ENCODE peak calls at places on chromosomes 3 and 15, in ten cellular contexts. S is choroid plexus epithelial cell, J is hepatocyte, N is IMR-90, L is fibroblast of pulmonary artery, Z is PC-3, B is ovary, H is WTC11, A is BE2C, V is HCT116. U is an unnamed sample.

GRCh38 chr3:155629006-155629405 is 115.9 kb downstream of the PLCH1 start:
- DNase-seq in S (no peak), J (no peak), N (no peak), L (no peak), Z (no peak), B (no peak), H (no peak), A (no peak), V (no peak), U (no peak)

GRCh38 chr3:101036213-101036618 is 43.0 kb upstream of the ABI3BP start:
- DNase-seq in S (peak), J (peak), N (peak), L (peak), Z (peak), B (no peak), H (no peak), A (no peak), V (peak), U (peak)

GRCh38 chr15:67416891-67417290 is 104.0 kb upstream of the C15orf61 start:
- DNase-seq in S (no peak), J (no peak), N (no peak), L (no peak), Z (no peak), B (no peak), H (no peak), A (no peak), V (no peak), U (no peak)

GRCh38 chr3:58322793-58323192 is 9.9 kb upstream of the PXK start:
- DNase-seq in S (peak), J (no peak), N (no peak), L (no peak), Z (no peak), B (no peak), H (no peak), A (no peak), V (no peak), U (no peak)

GRCh38 chr3:38001456-38002081 is 11.0 kb downstream of the VILL start:
- DNase-seq in S (no peak), J (no peak), N (no peak), L (no peak), Z (peak), B (peak), H (peak), A (no peak), V (no peak), U (no peak)

GRCh38 chr15:58551764-58552504 is 120.1 kb downstream of the LIPC start:
- DNase-seq in S (peak), J (peak), N (peak), L (peak), Z (peak), B (peak), H (no peak), A (no peak), V (no peak), U (peak)

GRCh38 chr3:182382112-182382857 is 411.0 kb upstream of the ATP11B start:
- DNase-seq in S (no peak), J (no peak), N (no peak), L (no peak), Z (no peak), B (no peak), H (no peak), A (no peak), V (no peak), U (no peak)

GRCh38 chr3:52402706-52403270 is 42.1 kb downstream of the SEMA3G start:
- DNase-seq in S (no peak), J (no peak), N (no peak), L (no peak), Z (no peak), B (peak), H (no peak), A (no peak), V (no peak), U (no peak)

GRCh38 chr3:88113311-88114162 is 36.2 kb upstream of the C3orf38 start:
- DNase-seq in S (peak), J (peak), N (peak), L (peak), Z (peak), B (no peak), H (peak), A (peak), V (peak), U (peak)

GRCh38 chr3:15359677-15360397 is 27.5 kb upstream of the SH3BP5 start:
- DNase-seq in S (peak), J (no peak), N (no peak), L (peak), Z (no peak), B (no peak), H (no peak), A (no peak), V (no peak), U (no peak)

GRCh38 chr3:45347329-45348000 is 40.9 kb upstream of the LARS2 start:
- DNase-seq in S (peak), J (no peak), N (peak), L (peak), Z (no peak), B (no peak), H (no peak), A (no peak), V (no peak), U (no peak)

GRCh38 chr15:20340931-20341661 is 200.5 kb downstream of the GOLGA6L6 start:
- DNase-seq in S (no peak), J (peak), N (no peak), L (peak), Z (peak), B (peak), H (peak), A (peak), V (no peak), U (peak)

GRCh38 chr3:186067360-186068242 is 41.3 kb downstream of the ETV5 start:
- DNase-seq in S (no peak), J (no peak), N (no peak), L (no peak), Z (no peak), B (no peak), H (no peak), A (no peak), V (no peak), U (no peak)

GRCh38 chr3:24315991-24316390 is 178.7 kb downstream of the THRB start:
- DNase-seq in S (peak), J (no peak), N (no peak), L (peak), Z (peak), B (no peak), H (no peak), A (no peak), V (no peak), U (no peak)

GRCh38 chr3:153414972-153415371 is 252.9 kb downstream of the RAP2B start:
- DNase-seq in S (peak), J (no peak), N (peak), L (no peak), Z (no peak), B (no peak), H (no peak), A (no peak), V (no peak), U (no peak)

GRCh38 chr3:8873740-8874139 is 89.5 kb downstream of the RAD18 start:
- DNase-seq in S (no peak), J (no peak), N (peak), L (no peak), Z (no peak), B (no peak), H (no peak), A (no peak), V (no peak), U (no peak)

GRCh38 chr3:49296781-49297420 is 19.9 kb upstream of the C3orf62 start:
- DNase-seq in S (peak), J (no peak), N (no peak), L (peak), Z (no peak), B (peak), H (no peak), A (no peak), V (no peak), U (no peak)

GRCh38 chr3:46676601-46677071 is 16.8 kb downstream of the ALS2CL start:
- DNase-seq in S (no peak), J (no peak), N (no peak), L (no peak), Z (no peak), B (no peak), H (no peak), A (no peak), V (no peak), U (no peak)

GRCh38 chr3:124272611-124273151 is 280.8 kb upstream of the ROPN1 start:
- DNase-seq in S (peak), J (no peak), N (peak), L (peak), Z (peak), B (no peak), H (no peak), A (no peak), V (no peak), U (no peak)

GRCh38 chr3:129460155-129460554 is 20.1 kb downstream of the IFT122 start:
- DNase-seq in S (no peak), J (no peak), N (no peak), L (no peak), Z (no peak), B (no peak), H (no peak), A (no peak), V (no peak), U (no peak)

GRCh38 chr3:129460572-129460971 is 20.5 kb downstream of the IFT122 start:
- DNase-seq in S (no peak), J (no peak), N (no peak), L (no peak), Z (no peak), B (no peak), H (no peak), A (no peak), V (no peak), U (no peak)

GRCh38 chr3:129461022-129461421 is 21.0 kb downstream of the IFT122 start:
- DNase-seq in S (peak), J (no peak), N (peak), L (peak), Z (peak), B (no peak), H (no peak), A (no peak), V (no peak), U (peak)

GRCh38 chr3:129462365-129462968 is 22.4 kb downstream of the IFT122 start:
- DNase-seq in S (no peak), J (peak), N (no peak), L (no peak), Z (no peak), B (no peak), H (no peak), A (no peak), V (no peak), U (no peak)

GRCh38 chr3:129461461-129462146 is 21.6 kb downstream of the IFT122 start:
- DNase-seq in S (peak), J (no peak), N (peak), L (peak), Z (peak), B (no peak), H (no peak), A (no peak), V (no peak), U (no peak)
- TF ChIP-seq CTCF in S (no peak), J (no peak), N (no peak), L (no peak), Z (no peak), B (no peak), H (no peak), A (no peak), V (no peak), U (no peak)

GRCh38 chr15:77032052-77032646 is 37.2 kb downstream of the PSTPIP1 start:
- DNase-seq in S (no peak), J (no peak), N (no peak), L (no peak), Z (no peak), B (no peak), H (peak), A (peak), V (no peak), U (no peak)

GRCh38 chr15:77030928-77031375 is 36.0 kb downstream of the PSTPIP1 start:
- DNase-seq in S (no peak), J (no peak), N (no peak), L (no peak), Z (no peak), B (no peak), H (peak), A (peak), V (no peak), U (no peak)

GRCh38 chr15:77030042-77030927 is 35.4 kb downstream of the PSTPIP1 start:
- DNase-seq in S (no peak), J (no peak), N (no peak), L (no peak), Z (no peak), B (no peak), H (peak), A (peak), V (no peak), U (no peak)

GRCh38 chr15:77032647-77033416 is 37.9 kb downstream of the PSTPIP1 start:
- DNase-seq in S (no peak), J (no peak), N (no peak), L (no peak), Z (no peak), B (no peak), H (peak), A (no peak), V (no peak), U (no peak)

DNA sequence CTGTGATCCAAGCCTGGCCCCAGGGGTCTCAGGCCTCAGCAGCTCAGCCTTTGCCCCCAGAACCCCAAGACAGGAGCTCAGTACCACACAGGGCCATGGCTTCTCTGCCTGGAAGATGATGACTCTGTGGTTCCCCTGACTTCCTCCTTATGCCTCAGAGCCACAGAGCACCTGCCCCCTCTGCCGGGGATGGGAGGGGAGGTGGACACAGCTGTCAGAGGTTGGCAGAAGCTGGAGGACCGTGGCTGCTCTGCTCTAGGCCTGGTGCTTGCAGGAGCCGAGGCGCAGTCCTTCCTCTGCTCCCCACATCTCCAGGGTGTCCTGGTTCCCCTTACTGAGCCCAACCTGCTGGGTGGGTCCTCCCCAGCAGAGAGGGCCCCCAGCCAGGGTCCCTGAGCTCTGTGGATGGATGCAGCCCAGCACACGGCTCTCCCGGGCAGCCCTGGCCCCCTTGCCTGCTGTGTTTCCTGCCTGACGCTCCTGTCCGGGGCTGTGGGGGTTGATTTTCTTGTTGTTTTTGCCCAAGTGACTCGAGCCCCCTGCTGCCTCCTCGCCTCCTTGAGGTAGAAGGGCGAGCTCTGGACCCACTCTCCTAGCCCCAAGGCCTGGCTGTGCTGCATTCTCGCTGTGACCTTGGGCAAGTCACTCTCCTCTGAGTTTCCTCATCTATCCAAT is 36.6 kb downstream of the PSTPIP1 start:
- DNase-seq in S (peak), J (no peak), N (peak), L (no peak), Z (no peak), B (no peak), H (peak), A (peak), V (no peak), U (no peak)
- TF ChIP-seq CTCF in S (peak), J (no peak), N (peak), L (no peak), Z (no peak), B (no peak), H (no peak), A (peak), V (no peak), U (no peak)

GRCh38 chr15:94526071-94526689 is 294.8 kb downstream of the MCTP2 start:
- DNase-seq in S (no peak), J (no peak), N (no peak), L (no peak), Z (peak), B (no peak), H (peak), A (no peak), V (peak), U (peak)
- TF ChIP-seq CTCF in S (peak), J (peak), N (no peak), L (no peak), Z (peak), B (no peak), H (peak), A (peak), V (peak), U (peak)

DNA sequence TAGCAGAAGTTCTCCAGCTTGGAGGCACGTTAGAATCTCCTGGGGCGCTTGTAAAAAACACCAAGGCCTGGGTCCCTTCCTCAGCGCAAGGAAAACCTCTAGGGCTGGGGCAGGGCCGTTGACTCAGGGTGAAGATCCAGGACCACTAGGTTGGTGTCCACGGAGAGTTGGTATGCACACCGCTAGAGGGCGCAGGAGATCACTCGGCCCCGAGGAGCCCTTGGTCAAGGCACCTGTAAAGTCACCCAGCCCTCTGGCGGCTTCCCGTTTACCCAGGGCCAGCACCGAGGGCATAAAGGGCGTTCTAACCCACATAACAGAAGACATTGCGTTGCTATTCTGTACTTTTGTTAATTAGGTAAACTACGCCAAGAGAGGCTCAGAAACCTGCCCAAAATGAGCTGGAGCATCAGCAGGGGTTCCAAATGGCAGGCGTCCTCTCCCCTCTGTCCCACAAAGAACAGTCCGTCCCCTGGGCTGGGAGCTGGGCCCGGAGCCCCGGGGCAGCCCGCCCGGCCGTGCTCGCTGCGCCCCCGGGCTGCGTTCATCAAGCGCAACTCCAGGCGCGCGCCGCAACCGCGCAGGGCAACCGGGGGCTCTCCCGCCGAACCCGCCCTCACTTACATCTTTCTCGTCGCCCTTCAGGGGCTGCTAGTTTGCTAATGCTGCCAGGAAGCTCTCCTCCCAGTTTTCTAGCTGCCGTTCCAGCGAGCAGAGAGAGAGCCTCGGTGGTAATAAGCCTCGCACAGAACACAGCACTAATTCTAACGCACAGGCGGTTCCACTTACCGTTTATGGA is 332.1 kb downstream of the ARRDC4 start:
- DNase-seq in S (peak), J (peak), N (no peak), L (peak), Z (peak), B (no peak), H (peak), A (peak), V (peak), U (peak)
- TF ChIP-seq CTCF in S (peak), J (peak), N (peak), L (peak), Z (peak), B (no peak), H (peak), A (peak), V (peak), U (peak)